ENCODE peak calls at places on chromosomes 1 and 21, in five cellular contexts. V, F, R, Q and O are unnamed samples.

GRCh38 chr1:156664949-156665411 is 12.2 kb downstream of the NES start:
- DNase-seq in F (no peak), Q (no peak), V (no peak), R (no peak), O (no peak)

GRCh38 chr1:36321119-36321951 is 2.1 kb downstream of the EVA1B start:
- DNase-seq in V (no peak), R (no peak), Q (no peak), F (no peak), O (peak)

GRCh38 chr1:240349695-240350094 is 258.0 kb downstream of the FMN2 start:
- DNase-seq in R (no peak), Q (no peak), F (no peak), V (no peak), O (no peak)

GRCh38 chr1:109713636-109714035 is 1.6 kb downstream of the GSTM5 start:
- DNase-seq in V (no peak), Q (no peak), F (no peak), R (no peak), O (no peak)

GRCh38 chr1:236113324-236114032 is 28.9 kb upstream of the GPR137B start:
- DNase-seq in R (no peak), V (no peak), F (no peak), Q (no peak), O (no peak)

GRCh38 chr1:91884459-91885290 is 1.3 kb downstream of the TGFBR3 start:
- DNase-seq in Q (peak), R (no peak), F (no peak), V (peak), O (peak)

GRCh38 chr1:33364578-33364945 is 43.7 kb upstream of the A3GALT2 start:
- DNase-seq in V (no peak), R (no peak), F (no peak), Q (no peak), O (peak)

GRCh38 chr1:238060046-238060445 is 169.3 kb upstream of the ZP4 start:
- DNase-seq in F (no peak), R (no peak), V (no peak), Q (no peak), O (peak)

GRCh38 chr1:5297199-5297877 is 642.9 kb downstream of the AJAP1 start:
- DNase-seq in R (no peak), F (no peak), V (no peak), Q (no peak), O (no peak)

GRCh38 chr1:42209516-42210370 is 45.2 kb upstream of the GUCA2A start:
- DNase-seq in V (no peak), R (no peak), F (no peak), Q (no peak), O (peak)

GRCh38 chr1:197783510-197783948 is 8.2 kb upstream of the DENND1B start:
- DNase-seq in F (no peak), Q (no peak), V (no peak), R (no peak), O (no peak)

GRCh38 chr1:110916669-110917306 is 43.8 kb downstream of the CD53 start:
- DNase-seq in R (peak), Q (no peak), V (peak), F (no peak), O (peak)

GRCh38 chr1:162196387-162196786 is 126.9 kb downstream of the NOS1AP start:
- DNase-seq in V (no peak), R (no peak), F (no peak), Q (no peak), O (peak)

GRCh38 chr1:125087247-125087646 is 3902.5 kb downstream of the SRGAP2C start:
- DNase-seq in V (no peak), Q (no peak), F (no peak), R (no peak), O (no peak)

GRCh38 chr1:53016705-53017104 is 45.3 kb upstream of the PODN start:
- DNase-seq in Q (no peak), V (no peak), F (no peak), R (no peak), O (no peak)

GRCh38 chr1:31444725-31445448 is 31.9 kb downstream of the SERINC2 start:
- DNase-seq in R (no peak), Q (no peak), V (no peak), F (peak), O (no peak)

GRCh38 chr1:222335586-222335985 is 212.3 kb downstream of the HHIPL2 start:
- DNase-seq in V (no peak), R (no peak), Q (no peak), F (no peak), O (peak)

GRCh38 chr21:35198004-35198403 is 148.9 kb upstream of the RUNX1 start:
- DNase-seq in Q (no peak), R (no peak), V (no peak), F (no peak), O (no peak)

GRCh38 chr1:158145173-158145719 is 35.4 kb upstream of the CD1D start:
- DNase-seq in F (no peak), R (peak), V (no peak), Q (no peak), O (no peak)

GRCh38 chr1:216665891-216666290 is 57.3 kb downstream of the ESRRG start:
- DNase-seq in F (no peak), V (no peak), Q (no peak), R (no peak), O (no peak)